ENCODE peak calls at places on chromosome 12, in six cellular contexts. Y is GM23338, K is HCT116, U is BJ, P is PC-3, A is adrenal gland. D is an unnamed sample.
A peak's percentile ranks its signal among the peaks of the same experiment; 100 is the strongest.

GRCh38 chr12:116346751-116347150 is 69.3 kb upstream of the MED13L start:
- DNase-seq in A (peak; percentile 80), U (peak; percentile 58), Y (no peak), P (peak; percentile 81), K (no peak), D (no peak)

GRCh38 chr12:98399532-98399931 is 115.9 kb upstream of the TMPO start:
- DNase-seq in K (peak; percentile 82), P (peak; percentile 64), A (no peak), Y (peak; percentile 58), U (no peak), D (peak; percentile 51)

GRCh38 chr12:117045998-117046374 is 53.2 kb downstream of the TESC start:
- DNase-seq in A (no peak), U (no peak), P (no peak), K (no peak), Y (peak; percentile 56), D (no peak)

GRCh38 chr12:110917467-110917866 is 2.9 kb downstream of the MYL2 start:
- DNase-seq in Y (no peak), U (no peak), A (no peak), K (peak; percentile 71), P (peak; percentile 98), D (peak; percentile 69)

GRCh38 chr12:48003226-48004038 is 844 bp downstream of the COL2A1 start:
- DNase-seq in K (no peak), Y (peak; percentile 64), U (no peak), A (no peak), P (peak; percentile 4), D (no peak)

GRCh38 chr12:64950899-64951298 is 126.5 kb downstream of the TBC1D30 start:
- DNase-seq in P (no peak), Y (peak; percentile 4), U (no peak), A (no peak), K (no peak), D (no peak)

GRCh38 chr12:64207453-64207852 is 14.6 kb downstream of the KICS2 start:
- DNase-seq in A (no peak), Y (no peak), K (no peak), U (no peak), P (no peak), D (no peak)

GRCh38 chr12:112219195-112219594 is 93.8 kb downstream of the TRAFD1 start:
- DNase-seq in Y (peak; percentile 50), A (no peak), P (no peak), U (no peak), K (no peak), D (no peak)

GRCh38 chr12:15772405-15773018 is 16.7 kb downstream of the EPS8 start:
- DNase-seq in P (peak; percentile 32), Y (peak; percentile 65), U (no peak), A (no peak), K (no peak), D (no peak)

GRCh38 chr12:128507470-128507869 is 240.5 kb downstream of the TMEM132C start:
- DNase-seq in Y (no peak), K (no peak), U (no peak), A (no peak), P (no peak), D (no peak)

GRCh38 chr12:78167510-78167909 is 336.8 kb downstream of the NAV3 start:
- DNase-seq in A (no peak), P (peak; percentile 25), K (no peak), U (no peak), Y (no peak), D (no peak)

GRCh38 chr12:57888407-57889157 is 42.1 kb upstream of the CTDSP2 start:
- DNase-seq in Y (peak; percentile 76), K (no peak), P (peak; percentile 82), U (no peak), A (peak; percentile 71), D (no peak)

GRCh38 chr12:107511292-107511691 is 174.3 kb upstream of the PWP1 start:
- DNase-seq in U (no peak), Y (no peak), P (no peak), K (no peak), A (no peak), D (no peak)

GRCh38 chr12:62912644-62913043 is 22.3 kb downstream of the PPM1H start:
- DNase-seq in U (no peak), A (no peak), K (no peak), P (no peak), Y (no peak), D (no peak)

GRCh38 chr12:62426095-62426488 is 40.5 kb upstream of the MON2 start:
- DNase-seq in K (no peak), Y (no peak), A (no peak), U (no peak), P (no peak), D (peak; percentile 7)

DNA sequence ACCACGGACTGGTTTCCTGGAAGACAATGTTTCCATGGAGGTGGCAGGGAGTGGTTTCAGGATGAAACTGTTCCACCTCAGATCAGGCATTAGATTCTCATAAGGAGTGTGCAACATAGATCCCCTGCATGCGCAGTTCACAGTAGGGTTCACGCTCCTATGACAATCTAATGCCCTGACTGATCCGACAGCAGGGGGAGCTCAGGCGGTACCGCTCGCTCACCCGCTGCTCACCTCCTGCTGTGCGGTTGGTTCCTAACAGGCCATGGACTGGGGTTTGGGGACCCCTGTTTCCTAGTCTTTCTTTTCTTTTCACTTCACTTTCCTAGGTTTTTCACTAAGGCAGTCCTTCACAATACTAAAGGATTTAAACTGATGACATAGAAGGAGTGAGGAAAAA is 39.6 kb downstream of the GUCY2C start:
- DNase-seq in Y (peak; percentile 66), U (no peak), K (no peak), P (no peak), A (no peak), D (no peak)
- TF ChIP-seq CTCF in Y (peak; percentile 81), U (no peak), K (no peak), P (no peak), A (no peak), D (no peak)

DNA sequence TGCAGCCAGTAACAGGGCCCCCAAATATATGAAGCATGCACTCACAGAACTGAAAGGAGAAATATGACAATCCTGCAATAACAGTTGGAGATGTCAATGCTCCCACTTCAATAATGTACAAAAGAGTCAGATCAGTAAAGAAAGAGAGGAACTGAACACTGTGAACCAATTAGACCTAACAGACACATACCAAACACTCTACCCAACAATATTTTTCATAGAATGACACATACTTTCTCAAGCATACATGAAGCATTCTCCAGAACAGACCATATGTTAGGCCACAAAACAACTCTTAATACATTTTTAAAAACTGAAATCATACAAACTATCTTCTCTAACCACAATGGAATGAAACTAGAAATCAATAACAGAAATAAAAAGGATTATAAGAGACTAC is 80.2 kb downstream of the ELK3 start:
- DNase-seq in P (no peak), K (no peak), A (no peak), U (peak; percentile 10), Y (no peak), D (no peak)
- H3K4me3 ChIP-seq in P (no peak overlapping the region), K (no peak overlapping the region), A (no peak overlapping the region), U (no peak overlapping the region), Y (no peak overlapping the region), D (no peak overlapping the region)

DNA sequence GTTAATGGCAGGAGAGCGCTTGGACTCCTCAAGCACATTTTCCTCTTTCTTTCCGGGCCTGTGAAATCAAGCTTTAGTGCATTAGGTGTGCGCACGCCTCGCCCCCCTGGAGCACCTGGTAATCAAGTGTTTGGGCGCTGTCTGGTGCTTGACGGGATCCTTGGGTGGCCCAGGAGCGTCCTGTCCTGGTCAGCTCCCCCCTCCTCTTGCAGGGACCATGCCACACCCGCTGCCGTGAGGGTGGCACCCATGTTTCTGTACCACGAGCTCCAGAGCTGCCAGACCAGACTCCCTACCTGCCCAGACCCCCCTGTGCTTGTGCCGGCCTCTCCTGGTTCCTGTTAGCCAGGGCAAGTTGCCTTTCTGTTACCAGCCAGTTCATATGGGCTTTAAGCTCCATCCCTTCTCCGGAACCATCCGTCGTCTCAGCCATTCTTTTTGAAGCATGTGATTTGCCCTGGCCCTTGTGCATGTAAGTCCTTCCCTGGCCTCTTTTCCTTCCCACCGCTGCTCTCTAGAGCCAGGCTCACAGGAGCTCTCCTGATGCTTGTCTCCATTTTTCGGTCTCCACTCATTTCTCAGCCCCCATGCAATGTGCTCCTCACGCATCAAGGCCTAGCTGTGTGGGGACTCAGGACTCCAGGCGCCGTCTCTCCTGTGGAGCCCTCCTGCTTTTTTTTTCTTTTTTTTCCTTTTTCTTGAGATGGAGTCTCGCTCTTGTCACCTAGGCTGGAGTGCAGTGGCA is 66.1 kb downstream of the EP400 start:
- DNase-seq in A (no peak), P (no peak), Y (no peak), K (no peak), U (no peak), D (no peak)
- H3K36me3 ChIP-seq in A (peaks cover 98% of the 10 kb centered on the region), P (peaks cover 78% of the 10 kb centered on the region), Y (peaks cover 27% of the 10 kb centered on the region), K (peaks cover 43% of the 10 kb centered on the region), U (peaks cover 57% of the 10 kb centered on the region), D (peaks cover 4% of the 10 kb centered on the region)

GRCh38 chr12:52942056-52942913 is 6.6 kb upstream of the KRT18 start:
- DNase-seq in K (no peak), Y (no peak), U (no peak), P (no peak), A (no peak), D (no peak)
- TF ChIP-seq CTCF in K (no peak), Y (no peak), U (no peak), P (no peak), A (no peak), D (no peak)

DNA sequence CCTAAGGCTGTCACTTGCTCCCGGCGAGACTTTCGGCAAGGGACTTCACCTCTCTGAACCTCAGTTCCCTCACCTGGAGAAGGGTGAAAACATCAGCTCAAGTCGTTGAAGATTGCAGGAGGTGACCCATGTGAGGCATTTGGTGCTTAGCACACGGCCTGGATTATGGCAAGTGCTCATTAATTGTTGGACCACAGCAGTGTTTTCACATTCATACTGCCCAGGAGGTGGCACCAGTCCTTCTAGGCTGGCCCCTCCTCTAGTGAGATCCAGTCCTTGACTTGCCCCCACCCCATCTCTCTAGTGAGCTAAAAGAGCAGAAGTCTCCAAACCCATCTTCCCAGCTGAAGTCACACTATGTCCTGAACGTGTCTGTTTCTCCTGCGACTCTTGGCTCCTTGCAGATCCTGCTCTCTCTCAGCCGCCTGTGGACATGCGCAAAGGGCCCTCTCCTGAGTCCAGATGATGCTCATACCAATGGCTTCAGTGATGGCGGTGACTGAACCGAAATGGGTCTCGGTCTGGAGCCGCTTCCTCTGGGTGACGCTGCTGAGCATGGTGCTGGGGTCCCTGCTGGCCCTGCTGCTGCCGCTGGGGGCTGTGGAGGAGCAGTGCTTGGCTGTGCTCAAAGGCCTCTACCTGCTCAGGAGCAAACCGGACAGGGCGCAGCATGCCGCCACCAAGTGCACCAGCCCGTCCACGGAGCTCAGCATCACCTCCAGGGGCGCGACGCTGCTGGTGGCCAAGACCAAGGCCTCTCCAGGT is 1.6 kb downstream of the FICD start:
- DNase-seq in A (no peak), P (peak; percentile 25), U (no peak), Y (peak; percentile 35), K (no peak), D (no peak)
- H3K4me3 ChIP-seq in A (no peak overlapping the region), P (peak overlapping the region; percentile 90), U (no peak overlapping the region), Y (peak overlapping the region; percentile 91), K (peak overlapping the region; percentile 89), D (no peak overlapping the region)

DNA sequence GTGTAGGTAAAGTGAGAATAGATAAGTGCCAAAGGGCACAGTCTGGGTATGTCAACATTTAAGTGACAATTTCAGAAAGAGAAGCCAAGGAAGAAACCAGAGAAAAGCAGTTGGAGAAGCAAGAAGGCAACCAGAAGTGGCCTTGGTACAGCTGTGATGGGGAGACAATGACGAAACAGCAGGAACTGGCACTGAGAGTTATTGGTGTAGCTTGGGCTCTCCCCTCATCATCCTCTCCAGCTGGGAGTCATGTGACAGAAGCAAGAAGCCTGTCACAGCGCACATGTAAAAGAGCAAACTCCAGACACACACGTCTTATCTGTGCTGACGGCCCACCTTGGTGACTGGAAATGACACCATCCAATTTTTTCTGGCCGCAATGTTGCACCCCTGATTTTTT is 203.3 kb upstream of the NUDT4 start:
- DNase-seq in Y (no peak), P (no peak), A (peak; percentile 65), K (no peak), U (no peak), D (no peak)
- H3K36me3 ChIP-seq in Y (no peaks in the 10 kb centered on the region), P (no peaks in the 10 kb centered on the region), A (no peaks in the 10 kb centered on the region), K (no peaks in the 10 kb centered on the region), U (no peaks in the 10 kb centered on the region), D (no peaks in the 10 kb centered on the region)

GRCh38 chr12:12559699-12560296 is 2.9 kb downstream of the DUSP16 start:
- DNase-seq in K (no peak), Y (no peak), A (no peak), U (no peak), P (no peak), D (no peak)
- TF ChIP-seq CTCF in K (no peak), Y (no peak), A (no peak), U (no peak), P (no peak), D (no peak)

D was measured in kidney epithelial cell.